ENCODE peak calls at places on chromosomes 13 and 19, in nine cellular contexts. One of them, this sample, is unnamed.

GRCh38 chr13:44107357-44108121 is 227.8 kb downstream of the LACC1 start:
- DNase-seq in frontal cortex: no peak
- DNase-seq in thoracic aorta: no peak
- DNase-seq in activated CD4-positive, alpha-beta T cell treated with anti-CD3 and anti-CD28 coated beads for 48 hours: no peak
- DNase-seq in posterior cingulate gyrus: no peak
- DNase-seq in left cardiac atrium: no peak
- DNase-seq in HT1080: no peak
- DNase-seq in GM06990: no peak
- DNase-seq in NCI-H748 treated with DMSO at 0.1 percent for 48 hours: no peak
- DNase-seq in this sample: no peak

GRCh38 chr19:8212212-8212611 is 3.0 kb downstream of the CERS4 start:
- DNase-seq in frontal cortex: no peak
- DNase-seq in posterior cingulate gyrus: peak
- DNase-seq in activated CD4-positive, alpha-beta T cell treated with anti-CD3 and anti-CD28 coated beads for 48 hours: no peak
- DNase-seq in HT1080: no peak
- DNase-seq in NCI-H748 treated with DMSO at 0.1 percent for 48 hours: no peak
- DNase-seq in left cardiac atrium: no peak
- DNase-seq in thoracic aorta: no peak
- DNase-seq in GM06990: no peak
- DNase-seq in this sample: no peak

GRCh38 chr19:16585808-16586476 is 13.7 kb upstream of the SLC35E1 start:
- DNase-seq in frontal cortex: no peak
- DNase-seq in thoracic aorta: no peak
- DNase-seq in posterior cingulate gyrus: no peak
- DNase-seq in GM06990: peak
- DNase-seq in HT1080: no peak
- DNase-seq in activated CD4-positive, alpha-beta T cell treated with anti-CD3 and anti-CD28 coated beads for 48 hours: peak
- DNase-seq in NCI-H748 treated with DMSO at 0.1 percent for 48 hours: no peak
- DNase-seq in left cardiac atrium: no peak
- DNase-seq in this sample: no peak

GRCh38 chr13:83798731-83799130 is 83.5 kb downstream of the SLITRK1 start:
- DNase-seq in HT1080: no peak
- DNase-seq in activated CD4-positive, alpha-beta T cell treated with anti-CD3 and anti-CD28 coated beads for 48 hours: no peak
- DNase-seq in NCI-H748 treated with DMSO at 0.1 percent for 48 hours: no peak
- DNase-seq in GM06990: no peak
- DNase-seq in posterior cingulate gyrus: no peak
- DNase-seq in frontal cortex: no peak
- DNase-seq in left cardiac atrium: no peak
- DNase-seq in thoracic aorta: no peak
- DNase-seq in this sample: no peak

GRCh38 chr19:4432918-4433506 is 24.6 kb downstream of the UBXN6 start:
- DNase-seq in activated CD4-positive, alpha-beta T cell treated with anti-CD3 and anti-CD28 coated beads for 48 hours: no peak
- DNase-seq in HT1080: no peak
- DNase-seq in thoracic aorta: no peak
- DNase-seq in posterior cingulate gyrus: no peak
- DNase-seq in NCI-H748 treated with DMSO at 0.1 percent for 48 hours: no peak
- DNase-seq in left cardiac atrium: no peak
- DNase-seq in frontal cortex: no peak
- DNase-seq in GM06990: no peak
- DNase-seq in this sample: no peak

GRCh38 chr13:111597041-111598017 is 276.9 kb downstream of the TEX29 start:
- DNase-seq in NCI-H748 treated with DMSO at 0.1 percent for 48 hours: peak
- DNase-seq in left cardiac atrium: no peak
- DNase-seq in activated CD4-positive, alpha-beta T cell treated with anti-CD3 and anti-CD28 coated beads for 48 hours: no peak
- DNase-seq in frontal cortex: no peak
- DNase-seq in posterior cingulate gyrus: no peak
- DNase-seq in thoracic aorta: no peak
- DNase-seq in GM06990: no peak
- DNase-seq in HT1080: no peak
- DNase-seq in this sample: no peak

GRCh38 chr13:33615436-33615835 is 202.5 kb upstream of the RFC3 start:
- DNase-seq in activated CD4-positive, alpha-beta T cell treated with anti-CD3 and anti-CD28 coated beads for 48 hours: no peak
- DNase-seq in NCI-H748 treated with DMSO at 0.1 percent for 48 hours: no peak
- DNase-seq in HT1080: no peak
- DNase-seq in frontal cortex: no peak
- DNase-seq in posterior cingulate gyrus: peak
- DNase-seq in GM06990: no peak
- DNase-seq in thoracic aorta: no peak
- DNase-seq in left cardiac atrium: no peak
- DNase-seq in this sample: no peak

GRCh38 chr19:42985588-42985987 is 40.7 kb downstream of the PSG11 start:
- DNase-seq in left cardiac atrium: no peak
- DNase-seq in frontal cortex: no peak
- DNase-seq in posterior cingulate gyrus: no peak
- DNase-seq in NCI-H748 treated with DMSO at 0.1 percent for 48 hours: no peak
- DNase-seq in GM06990: no peak
- DNase-seq in activated CD4-positive, alpha-beta T cell treated with anti-CD3 and anti-CD28 coated beads for 48 hours: no peak
- DNase-seq in HT1080: no peak
- DNase-seq in thoracic aorta: no peak
- DNase-seq in this sample: no peak

GRCh38 chr19:7605490-7606222 is 10.0 kb downstream of the CAMSAP3 start:
- DNase-seq in HT1080: peak
- DNase-seq in GM06990: peak
- DNase-seq in activated CD4-positive, alpha-beta T cell treated with anti-CD3 and anti-CD28 coated beads for 48 hours: peak
- DNase-seq in thoracic aorta: no peak
- DNase-seq in frontal cortex: no peak
- DNase-seq in left cardiac atrium: no peak
- DNase-seq in posterior cingulate gyrus: no peak
- DNase-seq in NCI-H748 treated with DMSO at 0.1 percent for 48 hours: no peak
- DNase-seq in this sample: no peak

GRCh38 chr19:45613926-45614725 is 12.1 kb upstream of the GPR4 start:
- DNase-seq in activated CD4-positive, alpha-beta T cell treated with anti-CD3 and anti-CD28 coated beads for 48 hours: peak
- DNase-seq in thoracic aorta: no peak
- DNase-seq in GM06990: peak
- DNase-seq in posterior cingulate gyrus: no peak
- DNase-seq in left cardiac atrium: peak
- DNase-seq in frontal cortex: no peak
- DNase-seq in NCI-H748 treated with DMSO at 0.1 percent for 48 hours: no peak
- DNase-seq in HT1080: peak
- DNase-seq in this sample: no peak

GRCh38 chr19:35777411-35777841 is 2.1 kb downstream of the ARHGAP33 start:
- DNase-seq in NCI-H748 treated with DMSO at 0.1 percent for 48 hours: no peak
- DNase-seq in thoracic aorta: no peak
- DNase-seq in frontal cortex: peak
- DNase-seq in activated CD4-positive, alpha-beta T cell treated with anti-CD3 and anti-CD28 coated beads for 48 hours: no peak
- DNase-seq in left cardiac atrium: no peak
- DNase-seq in HT1080: no peak
- DNase-seq in GM06990: no peak
- DNase-seq in posterior cingulate gyrus: no peak
- DNase-seq in this sample: no peak

GRCh38 chr13:109182777-109183465 is 553.5 kb downstream of the MYO16 start:
- DNase-seq in NCI-H748 treated with DMSO at 0.1 percent for 48 hours: no peak
- DNase-seq in posterior cingulate gyrus: no peak
- DNase-seq in activated CD4-positive, alpha-beta T cell treated with anti-CD3 and anti-CD28 coated beads for 48 hours: no peak
- DNase-seq in GM06990: no peak
- DNase-seq in thoracic aorta: no peak
- DNase-seq in HT1080: no peak
- DNase-seq in frontal cortex: no peak
- DNase-seq in left cardiac atrium: no peak
- DNase-seq in this sample: no peak

GRCh38 chr19:21848706-21849105 is 12.7 kb upstream of the ZNF43 start:
- DNase-seq in GM06990: no peak
- DNase-seq in frontal cortex: no peak
- DNase-seq in posterior cingulate gyrus: no peak
- DNase-seq in activated CD4-positive, alpha-beta T cell treated with anti-CD3 and anti-CD28 coated beads for 48 hours: no peak
- DNase-seq in NCI-H748 treated with DMSO at 0.1 percent for 48 hours: no peak
- DNase-seq in thoracic aorta: no peak
- DNase-seq in left cardiac atrium: no peak
- DNase-seq in HT1080: peak
- DNase-seq in this sample: no peak

GRCh38 chr19:45470147-45471081 is 2.6 kb downstream of the FOSB start:
- DNase-seq in GM06990: no peak
- DNase-seq in posterior cingulate gyrus: no peak
- DNase-seq in thoracic aorta: no peak
- DNase-seq in frontal cortex: no peak
- DNase-seq in NCI-H748 treated with DMSO at 0.1 percent for 48 hours: no peak
- DNase-seq in HT1080: peak
- DNase-seq in activated CD4-positive, alpha-beta T cell treated with anti-CD3 and anti-CD28 coated beads for 48 hours: peak
- DNase-seq in left cardiac atrium: no peak
- DNase-seq in this sample: peak

GRCh38 chr13:44300895-44301638 is 72.6 kb upstream of the SERP2 start:
- DNase-seq in thoracic aorta: no peak
- DNase-seq in NCI-H748 treated with DMSO at 0.1 percent for 48 hours: no peak
- DNase-seq in HT1080: peak
- DNase-seq in GM06990: peak
- DNase-seq in frontal cortex: no peak
- DNase-seq in posterior cingulate gyrus: no peak
- DNase-seq in activated CD4-positive, alpha-beta T cell treated with anti-CD3 and anti-CD28 coated beads for 48 hours: peak
- DNase-seq in left cardiac atrium: peak
- DNase-seq in this sample: peak

GRCh38 chr19:35351441-35352176 is 3.9 kb downstream of the FFAR1 start:
- DNase-seq in posterior cingulate gyrus: no peak
- DNase-seq in GM06990: no peak
- DNase-seq in activated CD4-positive, alpha-beta T cell treated with anti-CD3 and anti-CD28 coated beads for 48 hours: no peak
- DNase-seq in frontal cortex: no peak
- DNase-seq in NCI-H748 treated with DMSO at 0.1 percent for 48 hours: no peak
- DNase-seq in thoracic aorta: no peak
- DNase-seq in HT1080: no peak
- DNase-seq in left cardiac atrium: no peak
- DNase-seq in this sample: no peak

GRCh38 chr13:99425485-99426341 is 75.6 kb upstream of the TM9SF2 start:
- DNase-seq in left cardiac atrium: no peak
- DNase-seq in posterior cingulate gyrus: no peak
- DNase-seq in activated CD4-positive, alpha-beta T cell treated with anti-CD3 and anti-CD28 coated beads for 48 hours: peak
- DNase-seq in HT1080: no peak
- DNase-seq in thoracic aorta: no peak
- DNase-seq in frontal cortex: no peak
- DNase-seq in GM06990: peak
- DNase-seq in NCI-H748 treated with DMSO at 0.1 percent for 48 hours: no peak
- DNase-seq in this sample: no peak

GRCh38 chr19:6610934-6611370 is 20.0 kb upstream of the CD70 start:
- DNase-seq in left cardiac atrium: no peak
- DNase-seq in thoracic aorta: no peak
- DNase-seq in GM06990: no peak
- DNase-seq in posterior cingulate gyrus: no peak
- DNase-seq in frontal cortex: no peak
- DNase-seq in HT1080: peak
- DNase-seq in NCI-H748 treated with DMSO at 0.1 percent for 48 hours: no peak
- DNase-seq in activated CD4-positive, alpha-beta T cell treated with anti-CD3 and anti-CD28 coated beads for 48 hours: no peak
- DNase-seq in this sample: no peak

GRCh38 chr13:43815204-43815603 is 28.4 kb upstream of the ENOX1 start:
- DNase-seq in NCI-H748 treated with DMSO at 0.1 percent for 48 hours: no peak
- DNase-seq in thoracic aorta: no peak
- DNase-seq in posterior cingulate gyrus: no peak
- DNase-seq in activated CD4-positive, alpha-beta T cell treated with anti-CD3 and anti-CD28 coated beads for 48 hours: no peak
- DNase-seq in GM06990: no peak
- DNase-seq in left cardiac atrium: peak
- DNase-seq in frontal cortex: no peak
- DNase-seq in HT1080: peak
- DNase-seq in this sample: no peak

GRCh38 chr19:32387701-32388392 is 17.7 kb upstream of the DPY19L3 start:
- DNase-seq in NCI-H748 treated with DMSO at 0.1 percent for 48 hours: no peak
- DNase-seq in frontal cortex: no peak
- DNase-seq in thoracic aorta: no peak
- DNase-seq in left cardiac atrium: no peak
- DNase-seq in GM06990: no peak
- DNase-seq in activated CD4-positive, alpha-beta T cell treated with anti-CD3 and anti-CD28 coated beads for 48 hours: no peak
- DNase-seq in posterior cingulate gyrus: no peak
- DNase-seq in HT1080: no peak
- DNase-seq in this sample: no peak

GRCh38 chr19:48639483-48640375 is 2.5 kb upstream of the DBP start:
- DNase-seq in frontal cortex: no peak
- DNase-seq in HT1080: no peak
- DNase-seq in posterior cingulate gyrus: no peak
- DNase-seq in NCI-H748 treated with DMSO at 0.1 percent for 48 hours: no peak
- DNase-seq in left cardiac atrium: no peak
- DNase-seq in GM06990: no peak
- DNase-seq in activated CD4-positive, alpha-beta T cell treated with anti-CD3 and anti-CD28 coated beads for 48 hours: no peak
- DNase-seq in thoracic aorta: no peak
- DNase-seq in this sample: no peak

GRCh38 chr19:2469102-2469914 is 6.6 kb upstream of the GADD45B start:
- DNase-seq in HT1080: peak
- DNase-seq in GM06990: peak
- DNase-seq in thoracic aorta: no peak
- DNase-seq in activated CD4-positive, alpha-beta T cell treated with anti-CD3 and anti-CD28 coated beads for 48 hours: peak
- DNase-seq in left cardiac atrium: peak
- DNase-seq in NCI-H748 treated with DMSO at 0.1 percent for 48 hours: no peak
- DNase-seq in frontal cortex: no peak
- DNase-seq in posterior cingulate gyrus: no peak
- DNase-seq in this sample: peak

GRCh38 chr13:91813255-91813654 is 414.8 kb downstream of the GPC5 start:
- DNase-seq in left cardiac atrium: no peak
- DNase-seq in frontal cortex: no peak
- DNase-seq in activated CD4-positive, alpha-beta T cell treated with anti-CD3 and anti-CD28 coated beads for 48 hours: no peak
- DNase-seq in HT1080: no peak
- DNase-seq in NCI-H748 treated with DMSO at 0.1 percent for 48 hours: no peak
- DNase-seq in thoracic aorta: no peak
- DNase-seq in posterior cingulate gyrus: no peak
- DNase-seq in GM06990: no peak
- DNase-seq in this sample: no peak

GRCh38 chr13:59358014-59358413 is 805.7 kb downstream of the DIAPH3 start:
- DNase-seq in thoracic aorta: no peak
- DNase-seq in activated CD4-positive, alpha-beta T cell treated with anti-CD3 and anti-CD28 coated beads for 48 hours: no peak
- DNase-seq in NCI-H748 treated with DMSO at 0.1 percent for 48 hours: no peak
- DNase-seq in frontal cortex: no peak
- DNase-seq in GM06990: no peak
- DNase-seq in left cardiac atrium: no peak
- DNase-seq in HT1080: no peak
- DNase-seq in posterior cingulate gyrus: no peak
- DNase-seq in this sample: no peak

GRCh38 chr13:51923983-51924539 is 62.3 kb downstream of the CCDC70 start:
- DNase-seq in activated CD4-positive, alpha-beta T cell treated with anti-CD3 and anti-CD28 coated beads for 48 hours: peak
- DNase-seq in thoracic aorta: no peak
- DNase-seq in posterior cingulate gyrus: no peak
- DNase-seq in left cardiac atrium: no peak
- DNase-seq in GM06990: no peak
- DNase-seq in frontal cortex: no peak
- DNase-seq in NCI-H748 treated with DMSO at 0.1 percent for 48 hours: no peak
- DNase-seq in HT1080: no peak
- DNase-seq in this sample: no peak

GRCh38 chr19:9010693-9011092 is 484 bp upstream of the MUC16 start:
- DNase-seq in posterior cingulate gyrus: no peak
- DNase-seq in activated CD4-positive, alpha-beta T cell treated with anti-CD3 and anti-CD28 coated beads for 48 hours: no peak
- DNase-seq in left cardiac atrium: no peak
- DNase-seq in HT1080: no peak
- DNase-seq in frontal cortex: no peak
- DNase-seq in thoracic aorta: no peak
- DNase-seq in NCI-H748 treated with DMSO at 0.1 percent for 48 hours: no peak
- DNase-seq in GM06990: no peak
- DNase-seq in this sample: no peak

GRCh38 chr13:110251227-110251791 is 55.6 kb downstream of the COL4A1 start:
- DNase-seq in activated CD4-positive, alpha-beta T cell treated with anti-CD3 and anti-CD28 coated beads for 48 hours: no peak
- DNase-seq in left cardiac atrium: no peak
- DNase-seq in HT1080: no peak
- DNase-seq in GM06990: no peak
- DNase-seq in posterior cingulate gyrus: no peak
- DNase-seq in thoracic aorta: no peak
- DNase-seq in frontal cortex: no peak
- DNase-seq in NCI-H748 treated with DMSO at 0.1 percent for 48 hours: no peak
- DNase-seq in this sample: no peak

GRCh38 chr19:5293607-5294089 is 47.0 kb downstream of the PTPRS start:
- DNase-seq in activated CD4-positive, alpha-beta T cell treated with anti-CD3 and anti-CD28 coated beads for 48 hours: peak
- DNase-seq in NCI-H748 treated with DMSO at 0.1 percent for 48 hours: no peak
- DNase-seq in HT1080: no peak
- DNase-seq in posterior cingulate gyrus: no peak
- DNase-seq in frontal cortex: no peak
- DNase-seq in GM06990: no peak
- DNase-seq in left cardiac atrium: peak
- DNase-seq in thoracic aorta: no peak
- DNase-seq in this sample: peak

GRCh38 chr13:114038211-114038613 is 64.3 kb upstream of the C13orf46 start:
- DNase-seq in posterior cingulate gyrus: no peak
- DNase-seq in activated CD4-positive, alpha-beta T cell treated with anti-CD3 and anti-CD28 coated beads for 48 hours: no peak
- DNase-seq in HT1080: no peak
- DNase-seq in thoracic aorta: no peak
- DNase-seq in frontal cortex: no peak
- DNase-seq in NCI-H748 treated with DMSO at 0.1 percent for 48 hours: no peak
- DNase-seq in left cardiac atrium: no peak
- DNase-seq in GM06990: no peak
- DNase-seq in this sample: peak

GRCh38 chr13:29369060-29369743 is 226.3 kb downstream of the SLC7A1 start:
- DNase-seq in NCI-H748 treated with DMSO at 0.1 percent for 48 hours: peak
- DNase-seq in left cardiac atrium: no peak
- DNase-seq in frontal cortex: no peak
- DNase-seq in GM06990: no peak
- DNase-seq in activated CD4-positive, alpha-beta T cell treated with anti-CD3 and anti-CD28 coated beads for 48 hours: no peak
- DNase-seq in thoracic aorta: no peak
- DNase-seq in posterior cingulate gyrus: no peak
- DNase-seq in HT1080: peak
- DNase-seq in this sample: no peak

GRCh38 chr13:39148513-39148961 is 110.3 kb downstream of the NHLRC3 start:
- DNase-seq in thoracic aorta: no peak
- DNase-seq in left cardiac atrium: no peak
- DNase-seq in frontal cortex: no peak
- DNase-seq in HT1080: peak
- DNase-seq in NCI-H748 treated with DMSO at 0.1 percent for 48 hours: peak
- DNase-seq in GM06990: no peak
- DNase-seq in activated CD4-positive, alpha-beta T cell treated with anti-CD3 and anti-CD28 coated beads for 48 hours: peak
- DNase-seq in posterior cingulate gyrus: no peak
- DNase-seq in this sample: no peak

This sample was measured in psoas muscle.